ENCODE peak calls at places on chromosomes 3 and 15, in ten cellular contexts. E is lower leg skin; G is A673; L is endodermal cell; D is psoas muscle; N is cardiac muscle cell; O is upper lobe of right lung; M is right lobe of liver; B is right cardiac atrium; K is CD8-positive, alpha-beta memory T cell. U is an unnamed sample.

GRCh38 chr15:27222479-27222878 is 251.5 kb downstream of the GABRG3 start:
- DNase-seq in O (no peak), N (peak; percentile 9), L (no peak), D (no peak), M (no peak), G (no peak), E (no peak), K (no peak), B (no peak), U (no peak)

GRCh38 chr3:13538520-13539284 is 10.2 kb upstream of the FBLN2 start:
- DNase-seq in O (no peak), K (no peak), M (no peak), D (no peak), L (no peak), N (no peak), B (no peak), E (no peak), G (no peak), U (peak; percentile 67)

GRCh38 chr3:126129408-126129891 is 45.5 kb upstream of the SLC41A3 start:
- DNase-seq in M (peak; percentile 82), N (peak; percentile 38), O (peak; percentile 82), G (no peak), K (peak; percentile 23), E (peak; percentile 27), D (peak; percentile 60), B (peak; percentile 62), L (peak; percentile 38), U (peak; percentile 73)

GRCh38 chr15:92803852-92804609 is 96.1 kb upstream of the CHD2 start:
- DNase-seq in K (no peak), D (peak; percentile 86), E (peak; percentile 90), L (no peak), M (peak; percentile 78), G (peak; percentile 78), B (peak; percentile 63), N (peak; percentile 100), O (peak; percentile 92), U (peak; percentile 91)

GRCh38 chr3:63791974-63792373 is 27.1 kb upstream of the C3orf49 start:
- DNase-seq in M (no peak), E (no peak), B (no peak), L (no peak), N (peak; percentile 69), G (peak; percentile 12), O (no peak), K (no peak), D (no peak), U (no peak)

GRCh38 chr15:47750030-47750739 is 32.9 kb downstream of the SEMA6D start:
- DNase-seq in D (no peak), B (no peak), G (peak; percentile 62), K (no peak), O (no peak), N (peak; percentile 57), L (peak; percentile 57), E (no peak), M (no peak), U (no peak)

GRCh38 chr15:98826658-98827057 is 178.3 kb downstream of the IGF1R start:
- DNase-seq in K (no peak), G (no peak), E (no peak), M (no peak), B (no peak), N (no peak), L (peak; percentile 4), D (no peak), O (no peak), U (no peak)

GRCh38 chr3:176141837-176142236 is 1055.4 kb downstream of the TBL1XR1 start:
- DNase-seq in D (no peak), L (no peak), K (no peak), M (no peak), O (no peak), N (no peak), G (no peak), B (no peak), E (no peak), U (no peak)

GRCh38 chr15:91261345-91261744 is 161.3 kb downstream of the SV2B start:
- DNase-seq in N (no peak), D (no peak), E (no peak), K (no peak), O (no peak), B (no peak), G (no peak), L (no peak), M (no peak), U (no peak)

GRCh38 chr15:91263632-91264477 is 163.8 kb downstream of the SV2B start:
- DNase-seq in L (no peak), K (no peak), O (no peak), D (peak; percentile 87), M (no peak), N (peak; percentile 13), B (peak; percentile 85), E (peak; percentile 75), G (no peak), U (peak; percentile 92)

GRCh38 chr15:91268510-91268909 is 168.5 kb downstream of the SV2B start:
- DNase-seq in G (peak; percentile 34), B (no peak), O (no peak), M (no peak), D (no peak), E (no peak), K (no peak), L (peak; percentile 81), N (no peak), U (no peak)

GRCh38 chr15:91265431-91265940 is 165.4 kb downstream of the SV2B start:
- DNase-seq in N (no peak), K (no peak), D (no peak), M (no peak), E (no peak), G (no peak), O (no peak), L (no peak), B (no peak), U (no peak)

GRCh38 chr15:91264651-91265351 is 164.7 kb downstream of the SV2B start:
- DNase-seq in B (no peak), O (no peak), E (no peak), L (no peak), M (no peak), N (no peak), D (no peak), K (no peak), G (no peak), U (no peak)
- H3K4me3 ChIP-seq in B (peak overlapping the region; percentile 5), O (no peak overlapping the region), E (no peak overlapping the region), L (no peak overlapping the region), M (no peak overlapping the region), N (no peak overlapping the region), D (peak overlapping the region; percentile 66), K (no peak overlapping the region), G (no peak overlapping the region), U (peak overlapping the region; percentile 61)

DNA sequence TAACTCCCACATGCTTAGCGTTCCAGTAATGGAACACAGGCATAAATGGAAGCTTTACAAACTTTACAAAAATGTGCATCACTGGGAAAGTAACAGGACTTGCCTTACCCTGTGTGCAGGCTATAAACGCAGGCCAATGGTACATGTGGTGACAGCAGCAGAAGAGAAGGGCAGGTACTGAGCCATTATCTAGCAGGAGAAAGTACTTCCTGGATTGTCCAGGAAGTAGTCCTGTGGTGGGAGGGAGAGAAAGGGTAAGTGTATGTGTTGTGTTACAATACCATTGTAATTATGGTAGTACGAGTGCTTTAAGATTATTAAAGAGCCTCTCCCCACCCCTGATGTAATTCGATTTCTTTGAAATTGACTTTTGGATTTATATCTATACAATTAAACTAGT is 5.3 kb downstream of the ATP1B3 start:
- DNase-seq in N (no peak), K (no peak), M (no peak), B (no peak), E (no peak), O (no peak), G (peak; percentile 12), D (no peak), L (no peak), U (no peak)
- H3K4me3 ChIP-seq in N (no peak overlapping the region), K (no peak overlapping the region), M (no peak overlapping the region), B (no peak overlapping the region), E (no peak overlapping the region), O (no peak overlapping the region), G (no peak overlapping the region), D (no peak overlapping the region), L (no peak overlapping the region), U (no peak overlapping the region)

GRCh38 chr3:190325923-190326322 is 3.7 kb upstream of the CLDN1 start:
- DNase-seq in M (no peak), O (no peak), E (no peak), K (no peak), N (peak; percentile 18), G (peak; percentile 69), B (no peak), D (no peak), L (no peak), U (no peak)

GRCh38 chr3:190322604-190323240 is 476 bp upstream of the CLDN1 start:
- DNase-seq in B (no peak), M (no peak), D (no peak), E (no peak), G (peak; percentile 44), N (peak; percentile 46), L (no peak), K (no peak), O (no peak), U (no peak)

GRCh38 chr3:190321789-190322603 is at the start of gene CLDN1:
- DNase-seq in E (peak; percentile 77), M (peak; percentile 90), K (peak; percentile 68), N (peak; percentile 81), D (peak; percentile 87), L (peak; percentile 96), G (peak; percentile 95), O (peak; percentile 92), B (peak; percentile 93), U (peak; percentile 85)

GRCh38 chr3:190320594-190321362 is 1.5 kb downstream of the CLDN1 start:
- DNase-seq in K (no peak), N (no peak), O (no peak), L (no peak), E (no peak), G (no peak), D (no peak), B (no peak), M (no peak), U (no peak)

GRCh38 chr3:190323241-190323617 is 983 bp upstream of the CLDN1 start:
- DNase-seq in G (no peak), L (peak; percentile 49), N (peak; percentile 17), B (no peak), D (no peak), K (no peak), M (peak; percentile 37), E (no peak), O (no peak), U (no peak)
- H3K4me3 ChIP-seq in G (peak overlapping the region; percentile 78), L (no peak overlapping the region), N (no peak overlapping the region), B (peak overlapping the region; percentile 59), D (no peak overlapping the region), K (no peak overlapping the region), M (peak overlapping the region; percentile 73), E (no peak overlapping the region), O (peak overlapping the region; percentile 65), U (peak overlapping the region; percentile 75)

DNA sequence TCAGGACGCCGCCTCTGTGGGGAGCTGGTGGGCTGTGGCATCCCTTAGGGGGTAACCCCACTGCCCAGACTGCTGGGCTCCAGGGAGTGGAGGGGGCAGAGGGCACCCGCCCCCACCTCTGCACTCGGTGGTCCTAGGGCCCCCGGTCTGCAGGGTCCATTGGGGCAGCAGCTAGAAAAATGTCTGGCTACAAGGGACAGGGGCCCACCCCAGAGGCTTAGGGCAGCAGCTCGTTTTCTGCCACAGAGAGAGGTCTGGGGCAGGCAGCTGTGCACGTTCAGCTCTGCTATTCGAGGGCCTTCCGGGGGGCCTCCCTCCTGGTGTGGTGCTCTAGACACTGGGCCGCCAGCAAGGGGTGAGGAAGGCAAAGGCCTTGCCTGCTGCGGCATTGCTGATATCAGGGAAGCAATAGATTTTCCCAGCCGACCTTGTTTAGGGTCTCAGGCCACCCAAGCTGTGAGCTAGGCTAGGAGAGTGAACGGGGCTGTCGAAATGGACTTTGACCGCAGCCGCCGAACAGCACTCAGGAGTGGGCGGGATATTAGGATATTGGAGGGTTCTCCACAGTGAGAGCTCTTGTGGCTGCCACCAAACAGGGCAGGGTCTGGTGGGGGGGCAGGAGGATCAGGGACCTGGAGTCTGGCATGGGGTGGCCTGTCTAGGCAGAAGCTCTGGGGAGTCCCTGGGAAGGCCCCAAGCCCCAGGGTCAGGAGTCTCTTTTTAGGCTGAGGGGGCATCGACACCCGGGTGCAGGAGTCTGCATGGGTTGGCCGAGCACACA is 61.4 kb upstream of the KLF13 start:
- DNase-seq in B (no peak), L (peak; percentile 35), G (no peak), K (peak; percentile 48), E (peak; percentile 12), O (peak; percentile 71), M (peak; percentile 61), D (peak; percentile 41), N (no peak), U (peak; percentile 59)
- H3K4me3 ChIP-seq in B (no peak overlapping the region), L (no peak overlapping the region), G (no peak overlapping the region), K (peak overlapping the region; percentile 29), E (no peak overlapping the region), O (no peak overlapping the region), M (no peak overlapping the region), D (no peak overlapping the region), N (no peak overlapping the region), U (no peak overlapping the region)